ENCODE peak calls at places on chromosome 3, in five cellular contexts. One of them, this sample, is unnamed.

GRCh38 chr3:52438579-52439425 is 6.1 kb downstream of the SEMA3G start:
- ATAC-seq in body of pancreas: no peak
- ATAC-seq in IMR-90: no peak
- ATAC-seq in HepG2: no peak
- ATAC-seq in HCT116: no peak
- ATAC-seq in this sample: no peak

GRCh38 chr3:30333903-30334302 is 272.5 kb upstream of the TGFBR2 start:
- ATAC-seq in body of pancreas: no peak
- ATAC-seq in HepG2: no peak
- ATAC-seq in HCT116: no peak
- ATAC-seq in IMR-90: peak
- ATAC-seq in this sample: no peak

GRCh38 chr3:16463119-16463518 is 50.4 kb downstream of the RFTN1 start:
- ATAC-seq in body of pancreas: no peak
- ATAC-seq in HCT116: no peak
- ATAC-seq in HepG2: no peak
- ATAC-seq in IMR-90: no peak
- ATAC-seq in this sample: no peak

GRCh38 chr3:117645561-117646242 is 936.1 kb downstream of the TUSC7 start:
- ATAC-seq in body of pancreas: no peak
- ATAC-seq in HepG2: no peak
- ATAC-seq in IMR-90: peak
- ATAC-seq in HCT116: no peak
- ATAC-seq in this sample: no peak

GRCh38 chr3:126826693-126827092 is 122.7 kb downstream of the CHCHD6 start:
- ATAC-seq in HCT116: no peak
- ATAC-seq in body of pancreas: no peak
- ATAC-seq in IMR-90: no peak
- ATAC-seq in HepG2: no peak
- ATAC-seq in this sample: no peak

GRCh38 chr3:46020766-46021510 is 6.3 kb downstream of the XCR1 start:
- ATAC-seq in body of pancreas: no peak
- ATAC-seq in IMR-90: no peak
- ATAC-seq in HCT116: no peak
- ATAC-seq in HepG2: no peak
- ATAC-seq in this sample: no peak

GRCh38 chr3:159765860-159766294 is 222.8 kb upstream of the IL12A start:
- ATAC-seq in HepG2: no peak
- ATAC-seq in HCT116: no peak
- ATAC-seq in IMR-90: no peak
- ATAC-seq in body of pancreas: no peak
- ATAC-seq in this sample: no peak

GRCh38 chr3:51988286-51989146 is 5.2 kb downstream of the ACY1 start:
- ATAC-seq in IMR-90: no peak
- ATAC-seq in body of pancreas: no peak
- ATAC-seq in HCT116: no peak
- ATAC-seq in HepG2: peak
- ATAC-seq in this sample: no peak

GRCh38 chr3:65888980-65889706 is 149.6 kb downstream of the MAGI1 start:
- ATAC-seq in body of pancreas: peak
- ATAC-seq in IMR-90: peak
- ATAC-seq in HepG2: no peak
- ATAC-seq in HCT116: peak
- ATAC-seq in this sample: peak

GRCh38 chr3:195140816-195141793 is 129.9 kb downstream of the XXYLT1 start:
- ATAC-seq in body of pancreas: no peak
- ATAC-seq in HCT116: no peak
- ATAC-seq in HepG2: no peak
- ATAC-seq in IMR-90: no peak
- ATAC-seq in this sample: no peak

GRCh38 chr3:43950775-43951174 is 260.0 kb downstream of the ABHD5 start:
- ATAC-seq in HCT116: no peak
- ATAC-seq in HepG2: no peak
- ATAC-seq in body of pancreas: no peak
- ATAC-seq in IMR-90: no peak
- ATAC-seq in this sample: no peak

GRCh38 chr3:46998121-46998851 is 18.8 kb downstream of the NBEAL2 start:
- ATAC-seq in HCT116: peak
- ATAC-seq in HepG2: peak
- ATAC-seq in IMR-90: peak
- ATAC-seq in body of pancreas: peak
- ATAC-seq in this sample: peak

GRCh38 chr3:36904641-36905040 is 40.2 kb downstream of the TRANK1 start:
- ATAC-seq in HepG2: peak
- ATAC-seq in HCT116: peak
- ATAC-seq in IMR-90: peak
- ATAC-seq in body of pancreas: no peak
- ATAC-seq in this sample: peak

GRCh38 chr3:62379206-62379834 is 6.0 kb upstream of the FEZF2 start:
- ATAC-seq in HCT116: no peak
- ATAC-seq in IMR-90: no peak
- ATAC-seq in body of pancreas: no peak
- ATAC-seq in HepG2: no peak
- ATAC-seq in this sample: no peak

GRCh38 chr3:172161390-172161789 is 122.0 kb downstream of the FNDC3B start:
- ATAC-seq in body of pancreas: no peak
- ATAC-seq in IMR-90: no peak
- ATAC-seq in HepG2: no peak
- ATAC-seq in HCT116: no peak
- ATAC-seq in this sample: no peak

GRCh38 chr3:37770938-37771918 is 90.5 kb upstream of the CTDSPL start:
- ATAC-seq in HepG2: peak
- ATAC-seq in HCT116: no peak
- ATAC-seq in body of pancreas: peak
- ATAC-seq in IMR-90: no peak
- ATAC-seq in this sample: no peak

DNA sequence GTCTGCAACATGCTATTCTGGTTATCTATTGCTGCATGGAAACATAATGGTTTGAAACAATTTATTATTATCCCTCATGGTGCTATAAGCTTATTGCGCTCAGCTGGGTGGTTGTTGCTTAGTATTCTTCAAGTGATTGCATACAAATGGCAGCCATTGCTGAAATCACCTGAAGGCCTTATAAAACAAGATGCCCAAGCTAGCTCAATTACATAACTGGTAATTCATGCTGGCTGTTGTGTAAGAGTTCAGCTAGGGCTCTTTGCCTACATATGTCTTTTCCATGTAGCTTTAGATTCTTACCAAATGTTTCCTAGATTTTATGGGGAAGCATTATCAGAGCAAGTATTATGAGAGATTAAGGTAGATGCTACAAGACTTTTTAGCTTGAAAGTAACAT is 644.0 kb upstream of the CBLB start:
- ATAC-seq in HCT116: no peak
- ATAC-seq in body of pancreas: no peak
- ATAC-seq in IMR-90: no peak
- ATAC-seq in HepG2: no peak
- ATAC-seq in this sample: no peak
- TF ChIP-seq POLR2A in HCT116: no peak
- TF ChIP-seq POLR2A in body of pancreas: no peak
- TF ChIP-seq POLR2A in IMR-90: no peak
- TF ChIP-seq POLR2A in HepG2: no peak
- TF ChIP-seq POLR2A in this sample: no peak

GRCh38 chr3:50162034-50162883 is 7.1 kb downstream of the SEMA3F start:
- ATAC-seq in HepG2: no peak
- ATAC-seq in IMR-90: no peak
- ATAC-seq in HCT116: no peak
- ATAC-seq in body of pancreas: no peak
- ATAC-seq in this sample: no peak

GRCh38 chr3:50160561-50160983 is 5.4 kb downstream of the SEMA3F start:
- ATAC-seq in body of pancreas: no peak
- ATAC-seq in HCT116: no peak
- ATAC-seq in HepG2: no peak
- ATAC-seq in IMR-90: no peak
- ATAC-seq in this sample: peak

GRCh38 chr3:50158747-50159146 is 3.6 kb downstream of the SEMA3F start:
- ATAC-seq in HCT116: no peak
- ATAC-seq in IMR-90: no peak
- ATAC-seq in body of pancreas: no peak
- ATAC-seq in HepG2: no peak
- ATAC-seq in this sample: no peak

GRCh38 chr3:50163572-50163971 is 8.4 kb downstream of the SEMA3F start:
- ATAC-seq in HepG2: no peak
- ATAC-seq in HCT116: no peak
- ATAC-seq in IMR-90: no peak
- ATAC-seq in body of pancreas: no peak
- ATAC-seq in this sample: no peak

DNA sequence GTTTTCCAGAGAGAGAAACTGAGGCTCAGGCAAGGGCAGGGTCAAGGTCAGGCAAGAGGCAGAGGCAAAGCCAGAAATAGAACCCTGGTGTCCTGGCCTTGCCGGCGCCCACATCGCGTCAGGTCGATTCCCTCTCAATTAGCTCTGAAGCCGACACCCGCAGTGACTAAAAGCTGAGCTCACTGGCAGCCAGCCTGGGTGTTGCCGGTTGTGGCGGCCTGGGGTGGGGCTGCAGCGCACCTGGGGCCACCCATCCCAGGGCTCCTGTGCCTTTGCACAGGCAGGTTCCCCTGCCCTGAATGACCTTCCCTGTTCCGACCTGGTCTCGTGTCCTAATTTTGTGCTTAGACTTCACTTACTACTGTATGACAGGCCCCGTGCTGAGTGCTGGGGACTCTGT is 6.2 kb downstream of the SEMA3F start:
- ATAC-seq in HCT116: peak
- ATAC-seq in IMR-90: no peak
- ATAC-seq in HepG2: no peak
- ATAC-seq in body of pancreas: no peak
- ATAC-seq in this sample: no peak
- TF ChIP-seq POLR2A in HCT116: no peak
- TF ChIP-seq POLR2A in IMR-90: no peak
- TF ChIP-seq POLR2A in HepG2: no peak
- TF ChIP-seq POLR2A in body of pancreas: no peak
- TF ChIP-seq POLR2A in this sample: no peak

GRCh38 chr3:129312021-129312639 is 33.5 kb downstream of the HMCES start:
- ATAC-seq in body of pancreas: no peak
- ATAC-seq in HCT116: no peak
- ATAC-seq in HepG2: no peak
- ATAC-seq in IMR-90: no peak
- ATAC-seq in this sample: no peak

GRCh38 chr3:129313415-129313982 is 34.8 kb downstream of the HMCES start:
- ATAC-seq in HCT116: no peak
- ATAC-seq in body of pancreas: no peak
- ATAC-seq in IMR-90: no peak
- ATAC-seq in HepG2: peak
- ATAC-seq in this sample: no peak

GRCh38 chr3:129311054-129311902 is 32.6 kb downstream of the HMCES start:
- ATAC-seq in HepG2: peak
- ATAC-seq in body of pancreas: no peak
- ATAC-seq in HCT116: no peak
- ATAC-seq in IMR-90: no peak
- ATAC-seq in this sample: no peak

GRCh38 chr3:129313983-129314756 is 35.5 kb downstream of the HMCES start:
- ATAC-seq in HepG2: peak
- ATAC-seq in body of pancreas: peak
- ATAC-seq in IMR-90: no peak
- ATAC-seq in HCT116: peak
- ATAC-seq in this sample: peak

GRCh38 chr3:129312671-129313414 is 34.2 kb downstream of the HMCES start:
- ATAC-seq in HepG2: no peak
- ATAC-seq in body of pancreas: no peak
- ATAC-seq in HCT116: no peak
- ATAC-seq in IMR-90: no peak
- ATAC-seq in this sample: no peak
- TF ChIP-seq POLR2A in HepG2: no peak
- TF ChIP-seq POLR2A in body of pancreas: peak
- TF ChIP-seq POLR2A in HCT116: no peak
- TF ChIP-seq POLR2A in IMR-90: peak
- TF ChIP-seq POLR2A in this sample: peak

GRCh38 chr3:25783661-25784512 is 644 bp upstream of the NGLY1 start:
- ATAC-seq in body of pancreas: peak
- ATAC-seq in HepG2: peak
- ATAC-seq in HCT116: peak
- ATAC-seq in IMR-90: peak
- ATAC-seq in this sample: peak

GRCh38 chr3:25781145-25781757 is 2.0 kb downstream of the NGLY1 start:
- ATAC-seq in body of pancreas: no peak
- ATAC-seq in HepG2: no peak
- ATAC-seq in HCT116: no peak
- ATAC-seq in IMR-90: no peak
- ATAC-seq in this sample: no peak

GRCh38 chr3:25781758-25782594 is 1.3 kb downstream of the NGLY1 start:
- ATAC-seq in HCT116: no peak
- ATAC-seq in HepG2: no peak
- ATAC-seq in IMR-90: no peak
- ATAC-seq in body of pancreas: no peak
- ATAC-seq in this sample: no peak

GRCh38 chr3:25782636-25782937 is 656 bp downstream of the NGLY1 start:
- ATAC-seq in IMR-90: no peak
- ATAC-seq in body of pancreas: no peak
- ATAC-seq in HepG2: no peak
- ATAC-seq in HCT116: no peak
- ATAC-seq in this sample: no peak

DNA sequence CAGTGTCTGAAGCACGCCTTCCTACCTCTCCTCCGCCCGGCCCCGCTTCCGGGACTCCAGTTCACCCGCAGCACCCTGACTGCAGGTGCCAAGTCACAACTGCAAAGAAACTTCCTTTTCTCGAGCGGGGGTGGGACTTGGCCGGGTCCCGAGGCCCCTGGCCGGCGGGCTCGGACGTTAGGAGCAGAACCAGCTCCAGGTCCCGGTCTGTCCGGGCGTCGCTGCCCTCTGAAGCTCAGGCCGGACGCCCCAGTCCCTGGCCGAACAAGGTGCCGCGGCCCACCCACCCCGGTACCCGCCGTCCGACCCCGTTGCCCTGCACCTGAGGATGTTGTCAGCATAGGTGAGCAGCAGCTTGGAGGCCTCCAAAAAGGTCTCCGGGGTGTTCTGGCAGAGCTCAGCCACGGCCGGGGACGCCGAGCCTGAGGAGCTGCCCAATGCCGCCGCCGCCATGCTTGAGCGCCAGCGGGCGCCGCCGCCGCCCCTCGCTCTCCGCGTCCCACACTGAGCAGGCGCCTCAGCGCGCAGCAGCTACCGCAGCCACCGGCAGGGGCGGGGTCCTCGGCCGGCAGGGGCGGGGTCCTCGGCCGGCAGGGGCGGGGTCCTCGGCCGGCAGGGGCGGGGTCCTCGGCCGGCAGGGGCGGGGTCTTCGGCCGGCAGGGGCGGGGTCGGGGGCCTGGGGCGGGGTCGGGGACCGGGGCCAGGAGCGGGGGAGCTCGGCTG is at the start of gene NGLY1:
- ATAC-seq in HCT116: peak
- ATAC-seq in body of pancreas: peak
- ATAC-seq in HepG2: peak
- ATAC-seq in IMR-90: peak
- ATAC-seq in this sample: peak
- TF ChIP-seq POLR2A in HCT116: peak
- TF ChIP-seq POLR2A in body of pancreas: peak
- TF ChIP-seq POLR2A in HepG2: peak
- TF ChIP-seq POLR2A in IMR-90: peak
- TF ChIP-seq POLR2A in this sample: peak

GRCh38 chr3:10195692-10196091 is 31.0 kb downstream of the IRAK2 start:
- ATAC-seq in body of pancreas: no peak
- ATAC-seq in HCT116: no peak
- ATAC-seq in HepG2: no peak
- ATAC-seq in IMR-90: no peak
- ATAC-seq in this sample: no peak
- TF ChIP-seq POLR2A in body of pancreas: no peak
- TF ChIP-seq POLR2A in HCT116: no peak
- TF ChIP-seq POLR2A in HepG2: no peak
- TF ChIP-seq POLR2A in IMR-90: no peak
- TF ChIP-seq POLR2A in this sample: no peak

This sample was measured in gastroesophageal sphincter.